ENCODE peak calls at places on chromosome 1, in four cellular contexts. I, A, C and E are unnamed samples.
A peak's percentile ranks its signal among the peaks of the same experiment; 100 is the strongest.

GRCh38 chr1:182046763-182047162 is 14.7 kb downstream of the ZNF648 start:
- ATAC-seq in I (peak; percentile 91), C (no peak), A (no peak), E (peak; percentile 59)

GRCh38 chr1:236862615-236863211 is 67.6 kb downstream of the MTR start:
- ATAC-seq in A (peak; percentile 93), C (no peak), I (peak; percentile 46), E (no peak)

GRCh38 chr1:63640633-63641567 is 47.7 kb downstream of the PGM1 start:
- ATAC-seq in C (peak; percentile 84), I (no peak), A (no peak), E (no peak)

GRCh38 chr1:63797056-63797726 is 23.4 kb downstream of the ROR1 start:
- ATAC-seq in I (no peak), C (no peak), A (no peak), E (no peak)

GRCh38 chr1:11284784-11285183 is 11.8 kb downstream of the UBIAD1 start:
- ATAC-seq in I (peak; percentile 37), A (no peak), C (no peak), E (peak; percentile 61)

GRCh38 chr1:54358503-54359168 is 47.6 kb downstream of the SSBP3 start:
- ATAC-seq in I (no peak), A (peak; percentile 90), C (no peak), E (no peak)

GRCh38 chr1:173267453-173267945 is 60.4 kb upstream of the TNFSF4 start:
- ATAC-seq in I (no peak), A (no peak), C (no peak), E (no peak)

GRCh38 chr1:38941093-38941492 is 537 bp downstream of the RHBDL2 start:
- ATAC-seq in I (no peak), A (peak; percentile 17), C (peak; percentile 71), E (no peak)

GRCh38 chr1:52686830-52687229 is 11.3 kb downstream of the COA7 start:
- ATAC-seq in C (no peak), I (no peak), A (no peak), E (no peak)

GRCh38 chr1:192632641-192633532 is 3.1 kb upstream of the RGS13 start:
- ATAC-seq in C (no peak), I (no peak), A (no peak), E (no peak)

GRCh38 chr1:95262928-95263327 is 28.9 kb downstream of the RWDD3 start:
- ATAC-seq in C (no peak), A (no peak), I (no peak), E (no peak)